ENCODE peak calls at places on chromosomes 12 and 14, in six cellular contexts. U is Caco-2; R is astrocyte of the spinal cord; E is NCI-H1092; P is stimulated activated CD4-positive, alpha-beta T cell treated with anti-CD3 and anti-CD28 coated beads, Interleukin-12 subunit alpha, Interleukin-12 subunit beta, amount 100 ng/mL, for 24 hours; Y is IMR-90. D is an unnamed sample.

GRCh38 chr12:80412343-80412953 is 31.6 kb upstream of the PTPRQ start:
- DNase-seq in P (no peak), R (peak), Y (peak), E (peak), U (peak), D (peak)

GRCh38 chr14:49220492-49220891 is 365.7 kb downstream of the RPS29 start:
- DNase-seq in E (no peak), P (no peak), Y (no peak), U (no peak), R (peak), D (no peak)

GRCh38 chr12:56152132-56152755 is at the start of gene MYL6B:
- DNase-seq in E (peak), P (peak), Y (peak), R (peak), U (peak), D (peak)

GRCh38 chr12:122820838-122821271 is 14.4 kb upstream of the HIP1R start:
- DNase-seq in E (no peak), Y (no peak), P (no peak), U (no peak), R (no peak), D (no peak)

GRCh38 chr12:122862872-122863701 is 27.8 kb downstream of the HIP1R start:
- DNase-seq in R (no peak), Y (no peak), E (no peak), P (no peak), U (peak), D (peak)

GRCh38 chr14:67392123-67392522 is 19.8 kb downstream of the PLEK2 start:
- DNase-seq in E (no peak), U (no peak), P (no peak), R (no peak), Y (no peak), D (no peak)

GRCh38 chr14:44962573-44963528 is 861 bp downstream of the TOGARAM1 start:
- DNase-seq in Y (peak), E (no peak), U (peak), R (peak), P (no peak), D (no peak)

GRCh38 chr12:108611884-108612415 is 14.1 kb upstream of the TMEM119 start:
- DNase-seq in P (peak), R (peak), E (no peak), Y (peak), U (peak), D (no peak)

GRCh38 chr12:106062693-106063092 is 76.1 kb downstream of the NUAK1 start:
- DNase-seq in E (no peak), R (no peak), Y (no peak), U (no peak), P (no peak), D (no peak)

GRCh38 chr14:101600336-101600890 is 39.1 kb downstream of the DIO3 start:
- DNase-seq in U (no peak), R (no peak), Y (no peak), P (no peak), E (no peak), D (no peak)

GRCh38 chr12:591167-591570 is 72.1 kb downstream of the NINJ2 start:
- DNase-seq in Y (no peak), R (no peak), P (no peak), E (no peak), U (no peak), D (no peak)

GRCh38 chr12:126772171-126772864 is 1494.7 kb upstream of the TMEM132C start:
- DNase-seq in Y (peak), P (peak), U (no peak), E (no peak), R (peak), D (peak)

D was measured in DMS153.